ENCODE peak calls at places on chromosomes 6 and 20, in ten cellular contexts. I is astrocyte of the spinal cord, V is GM12878, E is ovary, K is hepatocyte, D is fibroblast of pulmonary artery, G is GM12865, M is NB4, N is right atrium auricular region, H is brain microvascular endothelial cell. T is an unnamed sample.

GRCh38 chr6:44464527-44465310 is 77.2 kb downstream of the CDC5L start:
- DNase-seq in M (no peak), K (no peak), D (peak; percentile 61), G (no peak), N (no peak), V (no peak), I (no peak), E (peak; percentile 73), H (peak; percentile 32), T (peak; percentile 65)

GRCh38 chr6:139967497-139967896 is 593.0 kb upstream of the CITED2 start:
- DNase-seq in K (no peak), G (no peak), H (no peak), D (peak; percentile 52), I (peak; percentile 18), M (no peak), V (no peak), E (no peak), N (no peak), T (peak; percentile 70)

GRCh38 chr20:4027590-4028265 is 12.4 kb upstream of the RNF24 start:
- DNase-seq in V (no peak), N (peak; percentile 56), M (no peak), H (no peak), I (no peak), G (no peak), D (no peak), K (no peak), E (no peak), T (no peak)

GRCh38 chr20:845226-845868 is 11.8 kb downstream of the FAM110A start:
- DNase-seq in M (no peak), I (no peak), D (no peak), V (no peak), E (no peak), K (no peak), H (no peak), G (no peak), N (no peak), T (no peak)

GRCh38 chr6:20564777-20565176 is 30.5 kb downstream of the CDKAL1 start:
- DNase-seq in D (peak; percentile 23), I (no peak), E (no peak), G (peak; percentile 49), K (no peak), H (no peak), M (peak; percentile 41), N (no peak), V (peak; percentile 19), T (no peak)

GRCh38 chr6:117555882-117556498 is 46.3 kb downstream of the GOPC start:
- DNase-seq in V (no peak), M (peak; percentile 53), H (peak; percentile 40), E (peak; percentile 61), D (peak; percentile 61), I (peak; percentile 55), G (peak; percentile 48), N (no peak), K (peak; percentile 53), T (peak; percentile 52)

GRCh38 chr20:760751-761417 is 7.4 kb downstream of the SLC52A3 start:
- DNase-seq in N (no peak), D (peak; percentile 17), V (no peak), I (no peak), M (peak; percentile 57), E (no peak), H (no peak), K (peak; percentile 70), G (peak; percentile 65), T (peak; percentile 18)

GRCh38 chr6:72382602-72383529 is 239.0 kb upstream of the KCNQ5 start:
- DNase-seq in V (peak; percentile 66), N (no peak), G (peak; percentile 80), I (no peak), D (no peak), H (no peak), M (no peak), K (no peak), E (no peak), T (no peak)

GRCh38 chr6:111776236-111777189 is 96.7 kb downstream of the FYN start:
- DNase-seq in E (no peak), M (no peak), K (no peak), D (no peak), I (no peak), G (peak; percentile 42), N (no peak), H (no peak), V (no peak), T (no peak)

GRCh38 chr6:69232506-69233194 is 564.2 kb downstream of the LMBRD1 start:
- DNase-seq in I (peak; percentile 76), N (no peak), D (peak; percentile 76), H (peak; percentile 71), V (no peak), M (peak; percentile 71), G (peak; percentile 52), E (peak; percentile 52), K (peak; percentile 90), T (peak; percentile 70)
- TF ChIP-seq CTCF in I (no peak), N (no peak), D (no peak), H (peak; percentile 7), V (no peak), M (no peak), G (no peak), E (no peak), K (no peak), T (no peak)

DNA sequence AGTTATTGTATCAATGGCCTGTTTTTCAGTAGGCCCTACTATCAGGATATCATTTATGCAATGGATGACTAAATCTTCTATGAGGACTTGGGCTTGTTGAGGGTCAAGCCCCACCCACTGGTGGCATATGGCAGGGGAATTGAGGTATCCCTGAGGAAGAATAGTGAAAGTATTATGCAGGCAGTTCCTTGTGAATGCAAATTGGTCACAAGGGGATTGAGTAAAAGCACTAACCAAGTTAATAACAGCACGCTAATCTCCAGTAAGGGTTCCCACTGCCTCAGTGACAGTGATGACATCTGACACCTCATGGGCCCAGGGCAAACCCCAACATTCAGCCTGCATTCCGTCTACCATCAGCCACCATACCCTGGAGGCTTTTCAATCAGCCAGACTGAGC is 14.9 kb downstream of the BPIFA1 start:
- DNase-seq in E (no peak), N (no peak), V (no peak), K (no peak), H (no peak), I (no peak), D (no peak), G (no peak), M (peak; percentile 51), T (no peak)
- H3K4me3 ChIP-seq in E (no peak overlapping the region), N (no peak overlapping the region), V (no peak overlapping the region), K (no peak overlapping the region), H (no peak overlapping the region), I (no peak overlapping the region), D (no peak overlapping the region), G (no peak overlapping the region), M (no peak overlapping the region), T (no peak overlapping the region)

GRCh38 chr20:48919882-48920526 is 1.5 kb upstream of the ARFGEF2 start:
- DNase-seq in I (no peak), K (peak; percentile 60), G (no peak), M (peak; percentile 59), D (no peak), H (no peak), V (no peak), E (no peak), N (no peak), T (no peak)

GRCh38 chr20:48916699-48917098 is 4.8 kb upstream of the ARFGEF2 start:
- DNase-seq in K (no peak), H (no peak), I (no peak), D (no peak), V (no peak), E (no peak), G (no peak), M (no peak), N (no peak), T (no peak)

GRCh38 chr20:48920527-48921167 is 864 bp upstream of the ARFGEF2 start:
- DNase-seq in M (no peak), N (no peak), H (no peak), G (no peak), I (no peak), E (no peak), D (no peak), V (no peak), K (no peak), T (no peak)

GRCh38 chr20:48921168-48921882 is at the start of gene ARFGEF2:
- DNase-seq in M (peak; percentile 95), D (peak; percentile 90), E (peak; percentile 94), V (peak; percentile 77), G (peak; percentile 96), I (peak; percentile 91), H (peak; percentile 73), K (peak; percentile 98), N (peak; percentile 92), T (peak; percentile 93)

DNA sequence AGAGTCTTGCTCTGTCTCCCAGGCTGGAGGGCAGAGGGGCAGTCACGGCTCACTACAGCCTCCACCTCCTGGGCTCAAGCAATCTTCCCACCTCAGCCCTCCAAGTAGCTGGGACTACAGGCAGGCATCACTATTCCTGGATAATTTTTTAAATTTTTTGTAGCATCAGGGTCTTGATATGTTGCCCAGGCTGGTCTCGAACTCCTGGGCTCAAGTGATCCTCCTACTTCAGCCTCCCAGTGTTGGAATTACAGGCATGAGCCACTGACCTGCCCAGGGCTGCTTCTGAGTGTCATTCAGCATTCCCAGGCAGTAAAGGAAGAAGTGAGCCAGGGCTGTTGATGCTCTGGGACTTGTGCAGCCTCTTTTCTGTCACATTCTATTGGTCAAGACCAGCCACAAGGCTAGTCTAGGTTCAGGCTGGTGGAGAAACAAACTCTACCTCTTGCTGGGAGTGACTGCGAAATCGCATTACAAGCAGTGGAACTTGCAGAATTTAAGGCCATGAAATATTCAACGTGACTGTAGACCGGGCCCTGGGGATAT is 2.1 kb upstream of the ARFGEF2 start:
- DNase-seq in H (no peak), K (no peak), M (no peak), N (no peak), D (no peak), I (no peak), E (no peak), G (no peak), V (no peak), T (no peak)
- TF ChIP-seq CTCF in H (no peak), K (no peak), M (no peak), N (no peak), D (no peak), I (no peak), E (no peak), G (no peak), V (no peak), T (no peak)

DNA sequence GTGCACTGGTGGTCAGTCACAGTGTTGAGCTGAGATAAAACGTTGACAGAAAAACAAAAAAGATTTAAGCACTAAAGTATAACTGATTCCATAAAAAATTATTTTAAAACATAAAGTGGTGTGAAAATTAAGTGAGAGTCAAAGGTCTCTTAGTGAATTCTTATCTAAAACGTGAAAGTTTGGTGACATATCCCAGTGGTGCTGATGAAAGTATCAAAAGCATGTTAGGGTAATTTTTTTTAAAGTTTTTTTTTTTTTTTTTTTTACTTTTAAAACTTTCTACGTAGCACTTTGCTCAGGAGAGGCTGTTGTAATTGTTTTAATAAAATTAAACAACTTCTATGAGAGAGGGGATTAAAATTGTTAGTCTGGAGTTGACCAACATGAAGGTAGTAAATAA is 65.6 kb upstream of the TMEM30A start:
- DNase-seq in M (no peak), E (no peak), I (no peak), G (no peak), N (no peak), K (no peak), D (no peak), V (no peak), H (no peak), T (no peak)
- H3K4me3 ChIP-seq in M (no peak overlapping the region), E (no peak overlapping the region), I (no peak overlapping the region), G (no peak overlapping the region), N (no peak overlapping the region), K (no peak overlapping the region), D (no peak overlapping the region), V (no peak overlapping the region), H (no peak overlapping the region), T (no peak overlapping the region)